ENCODE peak calls at places on chromosomes 1 and 21, in nine cellular contexts. V, P, Y, R, E, K, Q, J and M are unnamed samples.

GRCh38 chr1:206784471-206784903 is 12.2 kb upstream of the IL10 start:
- DNase-seq in V (peak; percentile 55), P (no peak), Y (no peak), R (no peak), E (no peak), K (no peak), Q (no peak), J (no peak), M (no peak)

GRCh38 chr1:113396585-113396984 is 6.3 kb downstream of the MAGI3 start:
- DNase-seq in V (peak; percentile 88), P (no peak), Y (no peak), R (no peak), E (peak; percentile 64), K (peak; percentile 45), Q (no peak), J (peak; percentile 17), M (peak; percentile 20)

GRCh38 chr1:230808268-230808872 is 60.0 kb downstream of the C1orf198 start:
- DNase-seq in V (no peak), P (no peak), Y (peak; percentile 22), R (no peak), E (no peak), K (peak; percentile 61), Q (no peak), J (no peak), M (no peak)

GRCh38 chr21:45289655-45290515 is 2.2 kb upstream of the POFUT2 start:
- DNase-seq in V (no peak), P (no peak), Y (no peak), R (no peak), E (peak; percentile 50), K (no peak), Q (peak; percentile 3), J (no peak), M (peak; percentile 10)

GRCh38 chr1:119917304-119918055 is 21.2 kb upstream of the ADAM30 start:
- DNase-seq in V (peak; percentile 69), P (no peak), Y (no peak), R (no peak), E (no peak), K (no peak), Q (no peak), J (no peak), M (no peak)

GRCh38 chr21:20789696-20790095 is 208.5 kb upstream of the NCAM2 start:
- DNase-seq in V (peak; percentile 1), P (no peak), Y (no peak), R (no peak), E (peak; percentile 16), K (no peak), Q (no peak), J (no peak), M (no peak)

GRCh38 chr1:24955161-24955560 is 25.1 kb upstream of the RUNX3 start:
- DNase-seq in V (peak; percentile 88), P (no peak), Y (no peak), R (no peak), E (peak; percentile 45), K (peak; percentile 55), Q (no peak), J (no peak), M (no peak)

GRCh38 chr1:24536391-24536840 is 19.5 kb upstream of the NCMAP start:
- DNase-seq in V (peak; percentile 11), P (no peak), Y (no peak), R (no peak), E (no peak), K (no peak), Q (no peak), J (peak; percentile 96), M (no peak)

GRCh38 chr1:19073311-19074186 is 117.1 kb upstream of the IFFO2 start:
- DNase-seq in V (peak; percentile 64), P (no peak), Y (no peak), R (no peak), E (no peak), K (no peak), Q (peak; percentile 33), J (no peak), M (no peak)

GRCh38 chr21:42437786-42438185 is 34.1 kb downstream of the UBASH3A start:
- DNase-seq in V (peak; percentile 23), P (peak; percentile 62), Y (no peak), R (peak; percentile 74), E (peak; percentile 14), K (no peak), Q (no peak), J (no peak), M (no peak)

GRCh38 chr1:46476673-46477072 is 13.0 kb upstream of the DMBX1 start:
- DNase-seq in V (no peak), P (no peak), Y (no peak), R (no peak), E (no peak), K (no peak), Q (no peak), J (no peak), M (no peak)

GRCh38 chr1:21534674-21535378 is 25.6 kb downstream of the ALPL start:
- DNase-seq in V (peak; percentile 76), P (peak; percentile 56), Y (no peak), R (peak; percentile 77), E (peak; percentile 79), K (no peak), Q (peak; percentile 32), J (peak; percentile 36), M (peak; percentile 36)

GRCh38 chr1:28196330-28196729 is 19.8 kb upstream of the PTAFR start:
- DNase-seq in V (no peak), P (no peak), Y (no peak), R (peak; percentile 47), E (no peak), K (no peak), Q (no peak), J (no peak), M (no peak)

GRCh38 chr1:104665300-104665699 is 915.6 kb downstream of the AMY1C start:
- DNase-seq in V (no peak), P (no peak), Y (no peak), R (no peak), E (no peak), K (no peak), Q (no peak), J (no peak), M (no peak)

GRCh38 chr1:204880906-204881305 is 10.2 kb downstream of the NFASC start:
- DNase-seq in V (no peak), P (no peak), Y (no peak), R (no peak), E (no peak), K (no peak), Q (no peak), J (no peak), M (no peak)

GRCh38 chr1:44239337-44239960 is 26.2 kb downstream of the DMAP1 start:
- DNase-seq in V (peak; percentile 49), P (peak; percentile 44), Y (no peak), R (peak; percentile 74), E (peak; percentile 27), K (no peak), Q (peak; percentile 31), J (no peak), M (no peak)
- TF ChIP-seq CTCF in V (no peak), P (no peak), Y (peak; percentile 66), R (peak; percentile 31), E (peak; percentile 11), K (peak; percentile 54), Q (peak; percentile 25), J (no peak), M (no peak)

DNA sequence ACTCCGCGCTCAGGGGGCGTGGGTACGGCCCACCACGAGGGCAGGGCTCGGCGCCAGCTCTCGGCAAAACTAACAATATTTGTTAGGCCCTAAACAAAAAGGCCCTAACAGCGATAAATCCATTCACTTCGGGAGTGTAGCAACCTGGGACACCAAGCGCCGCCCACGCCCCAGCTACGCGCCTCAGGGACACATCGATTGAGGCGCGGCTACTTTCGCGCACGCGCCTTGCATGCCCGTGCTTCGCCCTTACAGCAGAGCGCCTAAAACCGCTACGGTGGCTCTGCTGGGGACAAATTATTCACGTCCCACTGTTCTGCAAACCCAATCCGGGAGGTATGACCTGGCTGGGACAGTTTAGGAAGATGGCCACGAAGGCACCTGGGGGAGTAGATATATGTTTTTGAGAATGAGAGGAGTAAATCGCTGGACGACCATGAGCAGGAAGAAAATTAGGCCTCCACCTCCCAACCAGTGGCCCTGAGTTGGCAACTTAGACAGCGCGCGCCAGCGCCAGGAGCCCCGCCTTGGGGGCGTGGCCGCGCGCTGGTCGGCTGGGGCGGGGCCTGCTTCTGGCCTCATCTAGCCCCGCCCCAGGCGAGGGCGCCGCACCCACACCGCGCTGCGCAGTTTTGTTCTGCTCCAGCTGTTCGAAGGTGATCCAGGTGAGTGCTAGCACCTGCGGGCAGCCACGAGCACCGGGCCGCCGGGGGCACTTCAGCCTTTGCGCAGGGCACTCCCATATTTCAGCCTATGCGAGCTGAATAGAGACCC is at the start of gene MGST3:
- DNase-seq in V (peak; percentile 99), P (peak; percentile 92), Y (peak; percentile 92), R (peak; percentile 98), E (peak; percentile 99), K (peak; percentile 59), Q (peak; percentile 97), J (peak; percentile 97), M (peak; percentile 98)
- TF ChIP-seq CTCF in V (no peak), P (no peak), Y (no peak), R (no peak), E (no peak), K (no peak), Q (no peak), J (no peak), M (no peak)

GRCh38 chr1:202205523-202206190 is 12.1 kb downstream of the LGR6 start:
- DNase-seq in V (no peak), P (peak; percentile 45), Y (no peak), R (peak; percentile 84), E (no peak), K (no peak), Q (no peak), J (no peak), M (no peak)

GRCh38 chr1:202208458-202208857 is 14.9 kb downstream of the LGR6 start:
- DNase-seq in V (no peak), P (no peak), Y (no peak), R (no peak), E (no peak), K (no peak), Q (no peak), J (no peak), M (no peak)

GRCh38 chr1:202210370-202210769 is 16.8 kb downstream of the LGR6 start:
- DNase-seq in V (peak; percentile 65), P (no peak), Y (no peak), R (peak; percentile 67), E (peak; percentile 14), K (no peak), Q (no peak), J (peak; percentile 67), M (no peak)

GRCh38 chr1:202204065-202204464 is 10.5 kb downstream of the LGR6 start:
- DNase-seq in V (no peak), P (no peak), Y (no peak), R (peak; percentile 23), E (no peak), K (no peak), Q (no peak), J (no peak), M (no peak)

GRCh38 chr1:202207292-202207691 is 13.7 kb downstream of the LGR6 start:
- DNase-seq in V (peak; percentile 31), P (no peak), Y (no peak), R (peak; percentile 45), E (peak; percentile 80), K (peak; percentile 16), Q (peak; percentile 17), J (no peak), M (no peak)
- TF ChIP-seq CTCF in V (no peak), P (peak; percentile 27), Y (peak; percentile 30), R (peak; percentile 39), E (peak; percentile 37), K (no peak), Q (no peak), J (no peak), M (no peak)

DNA sequence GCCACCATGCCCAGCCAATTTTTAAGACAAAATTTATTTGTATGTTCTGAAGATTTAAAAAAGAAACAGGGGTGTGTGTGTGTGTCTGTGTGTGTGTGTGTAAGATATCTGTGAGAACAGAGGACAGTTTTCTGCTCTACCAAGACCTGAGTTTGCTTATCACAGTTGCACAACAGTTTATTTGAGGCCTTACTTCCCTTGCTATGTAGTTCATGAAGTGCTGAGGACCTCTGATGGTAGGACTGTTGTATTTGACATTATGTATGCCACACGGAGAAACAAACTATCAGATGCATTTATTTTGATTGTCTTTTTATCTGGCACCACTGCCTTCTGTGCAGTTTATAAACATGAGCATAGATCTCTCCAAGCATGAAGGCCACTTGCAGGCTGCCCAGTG is 355.2 kb downstream of the PBX1 start:
- DNase-seq in V (peak; percentile 43), P (no peak), Y (no peak), R (no peak), E (peak; percentile 81), K (peak; percentile 18), Q (no peak), J (no peak), M (no peak)
- TF ChIP-seq CTCF in V (peak; percentile 42), P (no peak), Y (no peak), R (no peak), E (peak; percentile 56), K (peak; percentile 31), Q (peak; percentile 22), J (no peak), M (peak; percentile 66)